ENCODE peak calls at places on chromosomes 13 and 19, in nine cellular contexts. R is H1; C is neuronal stem cell; Z is HCT116; X is WERI-Rb-1; V is naive thymus-derived CD4-positive, alpha-beta T cell; W is PC-3; P is upper lobe of right lung; S is psoas muscle. G is an unnamed sample.

GRCh38 chr19:48480151-48480475 is 10.9 kb downstream of the CYTH2 start:
- DNase-seq in R (no peak), C (no peak), Z (no peak), X (no peak), V (peak; percentile 49), W (no peak), P (peak; percentile 77), S (peak; percentile 86), G (peak; percentile 81)

GRCh38 chr19:34851277-34851804 is 75.4 kb upstream of the ZNF30 start:
- DNase-seq in R (no peak), C (no peak), Z (peak; percentile 18), X (peak; percentile 79), V (peak; percentile 13), W (peak; percentile 42), P (peak; percentile 31), S (no peak), G (no peak)

GRCh38 chr19:40638327-40638726 is 37.2 kb downstream of the LTBP4 start:
- DNase-seq in R (no peak), C (no peak), Z (no peak), X (no peak), V (no peak), W (no peak), P (no peak), S (no peak), G (no peak)

GRCh38 chr19:49403404-49404187 is 15.5 kb downstream of the KASH5 start:
- DNase-seq in R (peak; percentile 49), C (no peak), Z (no peak), X (peak; percentile 63), V (no peak), W (peak; percentile 89), P (no peak), S (no peak), G (no peak)

GRCh38 chr13:36030670-36031331 is 100.4 kb downstream of the DCLK1 start:
- DNase-seq in R (no peak), C (no peak), Z (no peak), X (no peak), V (no peak), W (peak; percentile 39), P (no peak), S (no peak), G (no peak)

GRCh38 chr19:1057185-1057857 is 9.6 kb upstream of the ARHGAP45 start:
- DNase-seq in R (no peak), C (no peak), Z (no peak), X (no peak), V (peak; percentile 54), W (peak; percentile 19), P (no peak), S (no peak), G (no peak)

GRCh38 chr13:106596287-106596937 is 28.5 kb upstream of the ARGLU1 start:
- DNase-seq in R (no peak), C (no peak), Z (no peak), X (no peak), V (no peak), W (no peak), P (no peak), S (no peak), G (no peak)

GRCh38 chr13:41916173-41916954 is 44.5 kb downstream of the VWA8 start:
- DNase-seq in R (no peak), C (no peak), Z (no peak), X (no peak), V (peak; percentile 30), W (peak; percentile 59), P (no peak), S (no peak), G (no peak)

GRCh38 chr19:5078179-5078578 is 109.3 kb downstream of the KDM4B start:
- DNase-seq in R (no peak), C (no peak), Z (no peak), X (no peak), V (no peak), W (no peak), P (no peak), S (no peak), G (no peak)

GRCh38 chr13:83881917-83882625 is at the start of gene SLITRK1:
- DNase-seq in R (peak; percentile 53), C (peak; percentile 92), Z (no peak), X (peak; percentile 89), V (no peak), W (no peak), P (peak; percentile 72), S (no peak), G (peak; percentile 90)

GRCh38 chr13:44465318-44465717 is 91.7 kb downstream of the SERP2 start:
- DNase-seq in R (no peak), C (no peak), Z (no peak), X (no peak), V (no peak), W (peak; percentile 38), P (no peak), S (no peak), G (no peak)

GRCh38 chr13:33776510-33776909 is 41.4 kb upstream of the RFC3 start:
- DNase-seq in R (no peak), C (no peak), Z (no peak), X (no peak), V (no peak), W (no peak), P (no peak), S (no peak), G (no peak)

GRCh38 chr13:113951246-113951999 is 22.5 kb downstream of the C13orf46 start:
- DNase-seq in R (peak; percentile 27), C (peak; percentile 43), Z (peak; percentile 57), X (peak; percentile 96), V (peak; percentile 43), W (peak; percentile 85), P (peak; percentile 93), S (peak; percentile 95), G (peak; percentile 93)

GRCh38 chr13:20359335-20359734 is 127.2 kb upstream of the GJB6 start:
- DNase-seq in R (no peak), C (no peak), Z (peak; percentile 6), X (no peak), V (no peak), W (peak; percentile 98), P (no peak), S (no peak), G (no peak)

GRCh38 chr19:30255783-30256509 is 116.2 kb upstream of the ZNF536 start:
- DNase-seq in R (peak; percentile 13), C (no peak), Z (no peak), X (no peak), V (no peak), W (no peak), P (no peak), S (no peak), G (no peak)

GRCh38 chr19:35908977-35909683 is 1.0 kb upstream of the TYROBP start:
- DNase-seq in R (no peak), C (no peak), Z (no peak), X (peak; percentile 29), V (no peak), W (no peak), P (peak; percentile 92), S (peak; percentile 84), G (peak; percentile 87)

GRCh38 chr19:43826787-43827754 is at the start of gene ZNF283:
- DNase-seq in R (peak; percentile 85), C (peak; percentile 84), Z (peak; percentile 89), X (peak; percentile 95), V (peak; percentile 74), W (peak; percentile 68), P (peak; percentile 93), S (peak; percentile 92), G (peak; percentile 95)
- H3K27ac ChIP-seq in R (no peak within 1 kb of the TSS), C (no peak within 1 kb of the TSS), Z (no peak within 1 kb of the TSS), X (peak within 1 kb of the TSS; percentile 36), V (peak within 1 kb of the TSS; percentile 66), W (no peak within 1 kb of the TSS), P (peak within 1 kb of the TSS; percentile 12), S (peak within 1 kb of the TSS; percentile 69), G (no peak within 1 kb of the TSS)

GRCh38 chr19:55935206-55935605 is 3.1 kb upstream of the NLRP13 start:
- DNase-seq in R (no peak), C (no peak), Z (no peak), X (no peak), V (no peak), W (no peak), P (no peak), S (no peak), G (no peak)

GRCh38 chr19:55940306-55940705 is 7.3 kb upstream of the NLRP8 start:
- DNase-seq in R (no peak), C (no peak), Z (no peak), X (no peak), V (no peak), W (no peak), P (no peak), S (no peak), G (no peak)

GRCh38 chr19:55939206-55939605 is 7.1 kb upstream of the NLRP13 start:
- DNase-seq in R (no peak), C (no peak), Z (no peak), X (no peak), V (no peak), W (no peak), P (no peak), S (no peak), G (no peak)
- H3K9me3 ChIP-seq in R (peaks cover 42% of the 10 kb centered on the region), C (peaks cover 35% of the 10 kb centered on the region), Z (no peaks in the 10 kb centered on the region), X (peaks cover 2% of the 10 kb centered on the region), V (peaks cover 6% of the 10 kb centered on the region), W (no peaks in the 10 kb centered on the region), P (no peaks in the 10 kb centered on the region), S (no peaks in the 10 kb centered on the region), G (no peaks in the 10 kb centered on the region)

DNA sequence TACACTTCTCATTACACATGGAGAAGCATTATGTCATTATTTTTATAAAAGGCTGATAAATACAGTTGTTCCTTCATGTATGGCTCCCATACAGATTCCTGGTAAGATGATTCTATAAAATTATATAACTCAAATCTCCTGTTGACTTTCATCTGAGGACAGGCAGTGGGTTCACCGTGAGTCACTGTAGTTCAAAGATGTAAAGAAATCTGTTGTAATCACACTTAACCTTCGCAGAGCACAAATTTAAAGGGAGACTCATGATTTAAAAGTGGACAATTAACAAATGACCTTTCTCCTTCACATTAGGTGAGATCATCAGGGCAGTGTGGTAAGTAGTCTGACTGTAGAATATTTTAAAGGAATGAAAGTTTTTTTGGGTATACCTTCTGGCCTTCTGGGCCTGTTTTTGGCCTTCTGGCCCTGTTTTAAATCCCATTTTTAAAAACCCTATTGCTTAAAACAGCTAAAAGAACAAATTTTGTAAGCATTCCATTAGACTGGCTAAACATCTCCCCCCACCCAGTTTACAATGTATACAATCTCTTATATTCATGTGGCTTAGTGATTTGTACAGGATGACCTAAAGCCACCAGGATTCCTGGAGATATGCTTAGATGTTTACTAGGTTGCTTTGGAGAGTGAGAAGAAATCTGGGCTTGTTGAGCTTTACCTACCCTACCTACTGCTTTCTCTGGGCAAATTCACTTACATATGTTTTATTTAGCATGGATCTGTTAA is 171.2 kb downstream of the ITGBL1 start:
- DNase-seq in R (no peak), C (no peak), Z (no peak), X (no peak), V (no peak), W (peak; percentile 67), P (no peak), S (no peak), G (no peak)
- H3K4me3 ChIP-seq in R (no peak overlapping the region), C (no peak overlapping the region), Z (no peak overlapping the region), X (no peak overlapping the region), V (peak overlapping the region; percentile 18), W (peak overlapping the region; percentile 50), P (no peak overlapping the region), S (no peak overlapping the region), G (peak overlapping the region; percentile 20)

DNA sequence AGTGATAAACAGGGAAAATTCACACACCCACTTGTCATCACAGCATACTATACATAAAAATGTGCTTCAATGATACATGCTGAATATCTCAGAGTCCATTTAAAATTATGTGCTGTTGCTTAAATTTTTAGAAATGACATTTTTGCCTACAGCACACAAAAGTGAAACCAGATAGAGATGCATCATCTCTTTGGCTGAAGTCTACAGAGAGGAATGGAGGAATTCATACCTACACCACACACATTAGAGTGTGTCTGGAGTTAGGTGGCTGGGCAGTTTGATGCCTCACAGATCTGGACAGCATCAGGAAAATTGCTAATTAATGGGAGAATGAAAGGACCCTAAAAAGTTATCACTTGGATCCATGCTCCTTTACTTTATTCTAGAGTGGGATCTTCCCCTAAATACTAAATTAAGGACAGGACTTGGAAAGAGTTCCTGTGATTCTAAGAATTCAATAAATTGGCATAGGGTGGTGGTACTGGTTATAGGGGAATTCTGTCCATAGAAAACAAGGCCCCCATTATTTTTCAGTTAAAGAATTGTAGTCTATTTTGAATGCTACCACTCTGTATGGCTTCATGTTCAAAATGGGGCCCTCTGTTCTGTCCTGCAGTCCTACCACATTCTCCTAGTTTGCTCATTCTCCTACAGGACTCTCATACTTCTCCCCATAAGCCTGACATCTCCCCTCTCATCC is 41.3 kb downstream of the RCBTB2 start:
- DNase-seq in R (no peak), C (no peak), Z (no peak), X (no peak), V (peak; percentile 18), W (no peak), P (no peak), S (no peak), G (no peak)
- H3K27ac ChIP-seq in R (no peak overlapping the region), C (no peak overlapping the region), Z (no peak overlapping the region), X (no peak overlapping the region), V (peak overlapping the region; percentile 74), W (peak overlapping the region; percentile 88), P (peak overlapping the region; percentile 83), S (peak overlapping the region; percentile 50), G (no peak overlapping the region)